ENCODE peak calls at places on chromosomes 11 and 22, in six cellular contexts. R, Z, C, E, T and P are unnamed samples. For H3K36me3, the result is how much of the 10 kb centered on the place peaks cover.

GRCh38 chr11:106603971-106604370 is 414.3 kb downstream of the GUCY1A2 start:
- DNase-seq in R (no peak), Z (no peak), C (no peak), E (no peak), T (no peak), P (no peak)

GRCh38 chr11:86499723-86500129 is 125.0 kb downstream of the CCDC81 start:
- DNase-seq in R (no peak), Z (no peak), C (no peak), E (peak), T (no peak), P (no peak)

GRCh38 chr22:36578619-36579018 is 49.7 kb upstream of the EIF3D start:
- DNase-seq in R (no peak), Z (no peak), C (no peak), E (no peak), T (no peak), P (no peak)

GRCh38 chr11:78268516-78269410 is 80.0 kb downstream of the USP35 start:
- DNase-seq in R (no peak), Z (no peak), C (peak), E (no peak), T (no peak), P (no peak)

GRCh38 chr11:72247584-72247983 is 3.6 kb upstream of the PHOX2A start:
- DNase-seq in R (no peak), Z (no peak), C (no peak), E (no peak), T (no peak), P (no peak)

GRCh38 chr11:3177931-3178330 is 12.8 kb upstream of the OSBPL5 start:
- DNase-seq in R (no peak), Z (no peak), C (no peak), E (no peak), T (no peak), P (no peak)

GRCh38 chr11:9573775-9574555 is 495 bp downstream of the WEE1 start:
- DNase-seq in R (no peak), Z (no peak), C (no peak), E (no peak), T (no peak), P (no peak)

GRCh38 chr11:13868710-13869403 is 93.7 kb upstream of the SPON1 start:
- DNase-seq in R (no peak), Z (peak), C (no peak), E (no peak), T (no peak), P (no peak)

GRCh38 chr11:69869311-69869939 is 50.2 kb upstream of the FGF3 start:
- DNase-seq in R (no peak), Z (no peak), C (no peak), E (no peak), T (no peak), P (no peak)

GRCh38 chr11:7965386-7965785 is at the start of gene NLRP10:
- DNase-seq in R (no peak), Z (no peak), C (no peak), E (no peak), T (no peak), P (no peak)

GRCh38 chr22:45309422-45310227 is at the start of gene FAM118A:
- DNase-seq in R (peak), Z (peak), C (peak), E (peak), T (peak), P (no peak)

GRCh38 chr11:91081440-91082088 is 858.7 kb upstream of the CHORDC1 start:
- DNase-seq in R (no peak), Z (no peak), C (no peak), E (no peak), T (no peak), P (peak)

GRCh38 chr22:23889620-23890019 is 4.6 kb upstream of the MIF start:
- DNase-seq in R (no peak), Z (no peak), C (no peak), E (no peak), T (no peak), P (no peak)

GRCh38 chr22:41672780-41673509 is 15.7 kb downstream of the SNU13 start:
- DNase-seq in R (no peak), Z (no peak), C (no peak), E (no peak), T (no peak), P (no peak)

GRCh38 chr22:42332089-42332488 is 61.6 kb upstream of the TCF20 start:
- DNase-seq in R (no peak), Z (no peak), C (no peak), E (no peak), T (no peak), P (no peak)

GRCh38 chr11:124920870-124921609 is 2.0 kb downstream of the HEPN1 start:
- DNase-seq in R (no peak), Z (no peak), C (peak), E (no peak), T (no peak), P (no peak)

GRCh38 chr11:96342131-96342970 is 644 bp downstream of the MAML2 start:
- DNase-seq in R (no peak), Z (no peak), C (peak), E (no peak), T (no peak), P (no peak)

GRCh38 chr22:41352058-41352457 is 29.7 kb upstream of the TEF start:
- DNase-seq in R (no peak), Z (peak), C (no peak), E (no peak), T (no peak), P (no peak)

GRCh38 chr22:50191041-50191740 is 5.5 kb downstream of the TRABD start:
- DNase-seq in R (peak), Z (no peak), C (no peak), E (no peak), T (no peak), P (no peak)

GRCh38 chr11:121451178-121451981 is 734 bp upstream of the SORL1 start:
- DNase-seq in R (no peak), Z (no peak), C (no peak), E (peak), T (no peak), P (no peak)

GRCh38 chr22:40953446-40953845 is 2.3 kb downstream of the RBX1 start:
- DNase-seq in R (no peak), Z (no peak), C (no peak), E (no peak), T (no peak), P (peak)

GRCh38 chr11:60370811-60371297 is 7.5 kb upstream of the MS4A7 start:
- DNase-seq in R (no peak), Z (no peak), C (peak), E (peak), T (no peak), P (no peak)

GRCh38 chr11:65496304-65497140 is 2.3 kb upstream of the MALAT1 start:
- DNase-seq in R (no peak), Z (no peak), C (peak), E (no peak), T (no peak), P (no peak)

GRCh38 chr11:69312418-69313399 is 18.8 kb downstream of the MYEOV start:
- DNase-seq in R (no peak), Z (no peak), C (peak), E (no peak), T (no peak), P (no peak)

GRCh38 chr22:37703906-37704305 is 7.1 kb downstream of the TRIOBP start:
- DNase-seq in R (no peak), Z (no peak), C (no peak), E (no peak), T (no peak), P (no peak)

GRCh38 chr22:37697540-37697835 is 640 bp downstream of the TRIOBP start:
- DNase-seq in R (no peak), Z (no peak), C (no peak), E (no peak), T (no peak), P (no peak)

GRCh38 chr22:37705205-37705604 is 8.4 kb downstream of the TRIOBP start:
- DNase-seq in R (no peak), Z (no peak), C (no peak), E (no peak), T (no peak), P (no peak)

GRCh38 chr22:37704645-37705044 is 7.8 kb downstream of the TRIOBP start:
- DNase-seq in R (no peak), Z (no peak), C (no peak), E (no peak), T (no peak), P (no peak)

GRCh38 chr22:37701121-37701786 is 4.4 kb downstream of the TRIOBP start:
- DNase-seq in R (no peak), Z (no peak), C (peak), E (no peak), T (no peak), P (no peak)
- H3K36me3 ChIP-seq in R (under half), Z (under half), C (under half), E (under half), T (under half), P (under half)

DNA sequence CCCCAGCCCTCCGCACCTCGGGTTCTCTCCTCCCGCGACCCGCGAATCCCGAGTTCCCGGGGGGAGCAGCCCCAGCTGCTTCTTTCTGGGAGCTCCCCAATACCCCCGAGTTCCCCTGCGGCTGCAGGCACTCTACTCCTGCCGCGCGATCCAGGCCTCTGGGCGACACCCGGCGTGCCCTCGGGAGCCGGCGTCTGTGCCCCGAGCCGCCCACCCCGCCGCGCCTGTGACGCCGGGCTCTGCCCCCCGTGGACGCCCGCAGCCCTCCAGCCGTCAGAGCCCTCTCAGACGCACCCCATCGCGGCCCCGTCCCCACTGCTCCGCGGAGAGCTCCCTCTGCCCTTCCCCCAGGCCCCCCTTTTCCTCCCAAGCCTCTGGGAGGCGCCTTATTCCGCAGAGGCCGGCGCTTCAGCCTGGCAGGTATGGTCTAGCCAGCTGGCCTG is 422 bp downstream of the GLB1L2 start:
- DNase-seq in R (no peak), Z (no peak), C (no peak), E (no peak), T (no peak), P (no peak)
- TF ChIP-seq EZH2 in R (no peak), Z (no peak), C (no peak), E (no peak), T (no peak), P (no peak)

GRCh38 chr22:44206696-44207095 is 26.0 kb downstream of the PARVG start:
- DNase-seq in R (no peak), Z (no peak), C (no peak), E (no peak), T (no peak), P (no peak)
- TF ChIP-seq POLR2AphosphoS5 in R (no peak), Z (no peak), C (no peak), E (no peak), T (no peak), P (no peak)

GRCh38 chr22:43859176-43859575 is 3.1 kb downstream of the SULT4A1 start:
- DNase-seq in R (no peak), Z (no peak), C (no peak), E (no peak), T (no peak), P (no peak)

GRCh38 chr22:43859621-43860020 is 2.7 kb downstream of the SULT4A1 start:
- DNase-seq in R (no peak), Z (no peak), C (no peak), E (no peak), T (no peak), P (no peak)

GRCh38 chr22:43857367-43857766 is 4.9 kb downstream of the SULT4A1 start:
- DNase-seq in R (no peak), Z (no peak), C (no peak), E (no peak), T (no peak), P (no peak)

GRCh38 chr22:43860126-43860525 is 2.2 kb downstream of the SULT4A1 start:
- DNase-seq in R (no peak), Z (no peak), C (no peak), E (no peak), T (no peak), P (no peak)

DNA sequence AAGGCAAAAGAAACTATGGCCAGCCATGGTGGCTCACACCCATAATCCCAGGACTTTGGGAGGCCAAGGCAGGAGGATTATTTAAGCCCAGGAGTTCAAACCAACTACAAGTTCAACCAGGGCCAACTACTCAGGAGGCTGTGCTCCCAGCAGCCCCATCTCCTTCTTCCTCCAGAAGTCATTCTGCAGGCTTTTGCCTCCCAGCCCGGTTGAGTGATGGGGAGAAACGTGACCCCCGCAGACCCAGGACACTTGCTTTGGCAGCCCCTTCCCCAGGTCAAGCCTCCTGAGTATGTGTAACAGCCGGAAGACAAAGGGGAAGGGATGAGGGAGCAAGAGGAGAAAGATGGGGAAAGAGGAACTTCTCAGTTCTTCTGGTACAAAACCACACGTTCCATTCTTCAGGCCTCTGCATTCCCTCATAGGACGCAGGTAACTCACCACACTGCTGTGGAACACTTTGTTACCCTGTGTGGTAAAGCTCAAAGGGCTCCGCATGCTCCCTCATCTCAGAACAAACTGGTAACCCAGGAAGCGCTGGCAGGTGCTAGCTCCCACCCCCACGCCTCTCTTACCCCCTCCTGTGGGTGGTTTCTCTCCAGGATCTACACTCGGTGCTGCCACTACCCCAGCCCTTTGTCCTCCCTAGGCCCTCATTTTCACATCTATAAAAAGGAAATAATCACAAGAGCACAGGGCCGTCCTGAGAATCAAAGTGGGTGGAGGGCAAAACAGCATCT is 4.0 kb downstream of the SULT4A1 start:
- DNase-seq in R (no peak), Z (no peak), C (no peak), E (no peak), T (no peak), P (no peak)
- H3K36me3 ChIP-seq in R (under half), Z (under half), C (under half), E (under half), T (under half), P (under half)

GRCh38 chr11:57514538-57515331 is 767 bp downstream of the SLC43A1 start:
- DNase-seq in R (no peak), Z (no peak), C (peak), E (peak), T (no peak), P (no peak)
- TF ChIP-seq EZH2 in R (no peak), Z (no peak), C (no peak), E (no peak), T (no peak), P (no peak)

DNA sequence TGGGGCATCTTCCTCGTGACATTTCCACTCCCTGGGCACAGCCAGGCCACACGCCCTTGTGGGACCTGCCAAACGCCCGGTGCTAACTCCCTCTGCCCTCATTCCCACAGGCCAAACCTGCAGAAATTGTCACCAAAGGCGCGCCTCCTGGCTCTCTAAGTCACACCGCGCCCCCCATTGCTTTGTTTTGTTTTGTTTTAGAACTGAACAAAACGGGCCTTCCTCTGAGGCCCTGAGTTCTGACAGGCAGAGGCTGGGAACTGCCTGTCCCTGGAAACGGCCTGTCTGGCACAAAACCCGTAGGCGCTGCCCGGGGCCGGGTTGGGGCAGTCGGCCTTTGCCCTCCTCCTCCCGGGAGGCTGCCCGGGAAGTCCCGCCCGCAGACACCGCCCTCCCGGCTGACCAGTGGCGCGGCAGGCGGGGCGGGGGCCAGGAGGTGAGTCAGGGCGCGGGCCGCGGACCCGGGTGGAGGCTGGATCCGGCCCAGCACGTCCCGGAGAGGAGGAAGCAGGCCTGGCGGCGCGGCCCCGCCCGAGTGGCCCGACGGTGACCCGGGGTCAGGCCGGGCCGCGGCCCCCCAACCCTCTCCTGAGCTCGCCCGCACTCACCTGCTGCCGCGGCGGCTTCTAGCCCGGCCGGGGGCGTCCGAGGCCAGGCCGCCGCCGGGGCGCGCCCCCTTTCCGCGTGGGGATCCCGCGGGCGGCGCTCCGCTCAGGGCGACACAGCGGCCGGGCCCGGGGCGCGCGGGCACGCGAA is 465 bp downstream of the SUN2 start:
- DNase-seq in R (no peak), Z (no peak), C (peak), E (peak), T (no peak), P (no peak)
- TF ChIP-seq POLR2AphosphoS5 in R (no peak), Z (peak), C (peak), E (peak), T (no peak), P (no peak)

DNA sequence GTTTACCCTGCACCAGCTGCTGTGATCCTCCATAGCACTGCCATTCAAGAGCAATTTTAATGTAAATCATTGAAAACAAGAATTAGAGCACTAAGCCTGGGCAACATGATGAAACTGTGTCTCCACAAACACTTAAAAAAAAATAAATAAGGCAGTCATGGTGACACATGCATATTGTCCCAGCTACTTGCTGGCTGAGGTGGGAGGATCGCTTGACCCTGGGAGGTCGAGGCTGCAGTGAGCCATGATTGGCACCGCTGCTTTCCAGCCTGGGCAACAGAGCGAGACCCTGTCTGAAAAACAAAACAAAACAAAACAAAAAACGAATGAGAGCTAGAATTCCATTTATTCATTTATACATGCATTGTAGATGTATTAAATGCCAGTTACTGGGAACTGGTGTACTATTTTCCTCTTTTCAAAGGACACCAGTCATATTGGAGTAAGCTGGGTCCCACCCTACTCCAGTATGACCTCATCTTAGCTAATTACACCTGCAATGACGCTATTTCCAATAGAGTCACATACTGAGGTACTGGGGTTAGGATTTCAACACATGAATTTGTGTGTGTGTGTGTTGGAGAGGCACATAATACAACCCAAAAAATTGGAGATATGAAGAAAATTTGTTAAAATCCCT is 101.9 kb downstream of the MICAL2 start:
- DNase-seq in R (no peak), Z (no peak), C (no peak), E (no peak), T (no peak), P (no peak)
- H3K36me3 ChIP-seq in R (under half), Z (under half), C (under half), E (under half), T (under half), P (under half)

GRCh38 chr22:21101877-21102638 is 56.3 kb downstream of the LRRC74B start:
- DNase-seq in R (no peak), Z (no peak), C (no peak), E (no peak), T (no peak), P (no peak)

GRCh38 chr22:21103633-21104032 is 57.9 kb downstream of the LRRC74B start:
- DNase-seq in R (no peak), Z (no peak), C (no peak), E (no peak), T (no peak), P (no peak)

GRCh38 chr22:21104126-21104691 is 58.5 kb downstream of the LRRC74B start:
- DNase-seq in R (no peak), Z (no peak), C (no peak), E (no peak), T (no peak), P (no peak)

GRCh38 chr22:21100149-21101032 is 54.6 kb downstream of the LRRC74B start:
- DNase-seq in R (no peak), Z (no peak), C (no peak), E (no peak), T (no peak), P (no peak)

GRCh38 chr22:21102659-21103267 is 57.0 kb downstream of the LRRC74B start:
- DNase-seq in R (no peak), Z (peak), C (peak), E (peak), T (peak), P (no peak)
- TF ChIP-seq EZH2 in R (no peak), Z (no peak), C (no peak), E (no peak), T (no peak), P (no peak)